ENCODE peak calls at places on chromosomes 1 and 21, in five cellular contexts. One of them, this sample, is unnamed.

GRCh38 chr1:244046907-244047738 is 4.0 kb upstream of the ZBTB18 start:
- DNase-seq in AG10803: no peak
- DNase-seq in naive thymus-derived CD4-positive, alpha-beta T cell: no peak
- DNase-seq in ovary: no peak
- DNase-seq in thoracic aorta: no peak
- DNase-seq in this sample: peak

GRCh38 chr1:30300669-30301068 is 422.7 kb downstream of the MATN1 start:
- DNase-seq in AG10803: no peak
- DNase-seq in naive thymus-derived CD4-positive, alpha-beta T cell: no peak
- DNase-seq in ovary: no peak
- DNase-seq in thoracic aorta: no peak
- DNase-seq in this sample: no peak

GRCh38 chr1:232578681-232579195 is 51.2 kb downstream of the SIPA1L2 start:
- DNase-seq in AG10803: no peak
- DNase-seq in naive thymus-derived CD4-positive, alpha-beta T cell: peak
- DNase-seq in ovary: no peak
- DNase-seq in thoracic aorta: no peak
- DNase-seq in this sample: no peak

GRCh38 chr1:44401256-44402228 is 3.5 kb upstream of the RNF220 start:
- DNase-seq in AG10803: no peak
- DNase-seq in naive thymus-derived CD4-positive, alpha-beta T cell: no peak
- DNase-seq in ovary: no peak
- DNase-seq in thoracic aorta: no peak
- DNase-seq in this sample: no peak

GRCh38 chr1:48688102-48688760 is 88.5 kb downstream of the BEND5 start:
- DNase-seq in AG10803: no peak
- DNase-seq in naive thymus-derived CD4-positive, alpha-beta T cell: no peak
- DNase-seq in ovary: no peak
- DNase-seq in thoracic aorta: no peak
- DNase-seq in this sample: no peak

GRCh38 chr21:36654341-36654740 is 44.6 kb upstream of the SIM2 start:
- DNase-seq in AG10803: no peak
- DNase-seq in naive thymus-derived CD4-positive, alpha-beta T cell: no peak
- DNase-seq in ovary: no peak
- DNase-seq in thoracic aorta: no peak
- DNase-seq in this sample: no peak

GRCh38 chr1:182444497-182444896 is 5.4 kb upstream of the RGSL1 start:
- DNase-seq in AG10803: no peak
- DNase-seq in naive thymus-derived CD4-positive, alpha-beta T cell: no peak
- DNase-seq in ovary: no peak
- DNase-seq in thoracic aorta: no peak
- DNase-seq in this sample: no peak

GRCh38 chr1:5843521-5844096 is 148.6 kb downstream of the NPHP4 start:
- DNase-seq in AG10803: no peak
- DNase-seq in naive thymus-derived CD4-positive, alpha-beta T cell: no peak
- DNase-seq in ovary: no peak
- DNase-seq in thoracic aorta: no peak
- DNase-seq in this sample: no peak

GRCh38 chr1:111624382-111624781 is 4.8 kb downstream of the RAP1A start:
- DNase-seq in AG10803: no peak
- DNase-seq in naive thymus-derived CD4-positive, alpha-beta T cell: peak
- DNase-seq in ovary: no peak
- DNase-seq in thoracic aorta: no peak
- DNase-seq in this sample: no peak

GRCh38 chr1:166080277-166080964 is 86.4 kb downstream of the FAM78B start:
- DNase-seq in AG10803: no peak
- DNase-seq in naive thymus-derived CD4-positive, alpha-beta T cell: no peak
- DNase-seq in ovary: no peak
- DNase-seq in thoracic aorta: no peak
- DNase-seq in this sample: no peak

GRCh38 chr21:43864806-43865470 is at the start of gene AGPAT3:
- DNase-seq in AG10803: peak
- DNase-seq in naive thymus-derived CD4-positive, alpha-beta T cell: peak
- DNase-seq in ovary: peak
- DNase-seq in thoracic aorta: no peak
- DNase-seq in this sample: no peak

GRCh38 chr21:21631961-21632360 is 633.8 kb downstream of the NCAM2 start:
- DNase-seq in AG10803: peak
- DNase-seq in naive thymus-derived CD4-positive, alpha-beta T cell: no peak
- DNase-seq in ovary: no peak
- DNase-seq in thoracic aorta: no peak
- DNase-seq in this sample: no peak

GRCh38 chr1:67171978-67172377 is 5.7 kb downstream of the IL23R start:
- DNase-seq in AG10803: no peak
- DNase-seq in naive thymus-derived CD4-positive, alpha-beta T cell: peak
- DNase-seq in ovary: no peak
- DNase-seq in thoracic aorta: no peak
- DNase-seq in this sample: no peak

GRCh38 chr1:66323958-66324357 is 210.0 kb upstream of the SGIP1 start:
- DNase-seq in AG10803: no peak
- DNase-seq in naive thymus-derived CD4-positive, alpha-beta T cell: no peak
- DNase-seq in ovary: no peak
- DNase-seq in thoracic aorta: no peak
- DNase-seq in this sample: no peak

GRCh38 chr1:160954158-160955104 is at the start of gene ITLN2:
- DNase-seq in AG10803: peak
- DNase-seq in naive thymus-derived CD4-positive, alpha-beta T cell: peak
- DNase-seq in ovary: no peak
- DNase-seq in thoracic aorta: no peak
- DNase-seq in this sample: peak

GRCh38 chr1:77976433-77977076 is 2.3 kb downstream of the FUBP1 start:
- DNase-seq in AG10803: no peak
- DNase-seq in naive thymus-derived CD4-positive, alpha-beta T cell: no peak
- DNase-seq in ovary: no peak
- DNase-seq in thoracic aorta: no peak
- DNase-seq in this sample: no peak

GRCh38 chr1:81452693-81453344 is 347.9 kb upstream of the ADGRL2 start:
- DNase-seq in AG10803: no peak
- DNase-seq in naive thymus-derived CD4-positive, alpha-beta T cell: no peak
- DNase-seq in ovary: no peak
- DNase-seq in thoracic aorta: no peak
- DNase-seq in this sample: no peak

DNA sequence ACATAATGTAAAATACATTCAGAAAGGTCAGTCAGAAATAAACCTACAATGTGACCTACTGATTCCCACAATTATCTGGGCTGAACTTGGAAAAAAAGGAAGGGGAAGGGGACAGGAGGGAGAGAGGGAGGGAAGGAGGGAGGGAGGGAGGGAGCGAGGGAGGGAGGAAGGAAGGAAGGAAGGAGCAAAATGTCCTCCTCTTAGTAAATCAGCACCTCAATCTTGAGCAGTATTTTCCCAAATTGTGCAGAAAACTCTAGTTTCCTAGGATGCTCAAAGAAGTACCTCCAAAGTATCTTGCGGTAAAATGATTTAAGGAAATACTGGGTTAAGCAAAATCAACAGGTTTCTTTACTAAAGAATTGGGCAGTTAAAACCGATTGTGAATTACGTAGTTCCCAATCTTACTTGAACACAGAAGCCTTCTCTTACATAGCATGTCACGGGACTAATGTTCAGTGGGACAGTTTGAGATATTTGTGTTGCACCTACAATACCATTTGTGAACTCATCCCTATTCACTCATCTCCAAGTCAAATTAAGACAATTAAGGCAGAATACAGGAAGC is 51.0 kb upstream of the ASPM start:
- DNase-seq in AG10803: no peak
- DNase-seq in naive thymus-derived CD4-positive, alpha-beta T cell: no peak
- DNase-seq in ovary: no peak
- DNase-seq in thoracic aorta: no peak
- DNase-seq in this sample: no peak
- H3K4me3 ChIP-seq in AG10803: peak
- H3K4me3 ChIP-seq in naive thymus-derived CD4-positive, alpha-beta T cell: no peak
- H3K4me3 ChIP-seq in ovary: peak
- H3K4me3 ChIP-seq in thoracic aorta: peak
- H3K4me3 ChIP-seq in this sample: no peak

GRCh38 chr21:25566645-25567044 is 40.6 kb downstream of the MRPL39 start:
- DNase-seq in AG10803: no peak
- DNase-seq in naive thymus-derived CD4-positive, alpha-beta T cell: no peak
- DNase-seq in ovary: no peak
- DNase-seq in thoracic aorta: no peak
- DNase-seq in this sample: no peak

GRCh38 chr21:25563399-25564116 is 43.7 kb downstream of the MRPL39 start:
- DNase-seq in AG10803: peak
- DNase-seq in naive thymus-derived CD4-positive, alpha-beta T cell: no peak
- DNase-seq in ovary: no peak
- DNase-seq in thoracic aorta: no peak
- DNase-seq in this sample: no peak

GRCh38 chr21:25567472-25567871 is 39.8 kb downstream of the MRPL39 start:
- DNase-seq in AG10803: no peak
- DNase-seq in naive thymus-derived CD4-positive, alpha-beta T cell: no peak
- DNase-seq in ovary: no peak
- DNase-seq in thoracic aorta: no peak
- DNase-seq in this sample: no peak

GRCh38 chr21:25564349-25564948 is 42.8 kb downstream of the MRPL39 start:
- DNase-seq in AG10803: no peak
- DNase-seq in naive thymus-derived CD4-positive, alpha-beta T cell: no peak
- DNase-seq in ovary: no peak
- DNase-seq in thoracic aorta: no peak
- DNase-seq in this sample: no peak

DNA sequence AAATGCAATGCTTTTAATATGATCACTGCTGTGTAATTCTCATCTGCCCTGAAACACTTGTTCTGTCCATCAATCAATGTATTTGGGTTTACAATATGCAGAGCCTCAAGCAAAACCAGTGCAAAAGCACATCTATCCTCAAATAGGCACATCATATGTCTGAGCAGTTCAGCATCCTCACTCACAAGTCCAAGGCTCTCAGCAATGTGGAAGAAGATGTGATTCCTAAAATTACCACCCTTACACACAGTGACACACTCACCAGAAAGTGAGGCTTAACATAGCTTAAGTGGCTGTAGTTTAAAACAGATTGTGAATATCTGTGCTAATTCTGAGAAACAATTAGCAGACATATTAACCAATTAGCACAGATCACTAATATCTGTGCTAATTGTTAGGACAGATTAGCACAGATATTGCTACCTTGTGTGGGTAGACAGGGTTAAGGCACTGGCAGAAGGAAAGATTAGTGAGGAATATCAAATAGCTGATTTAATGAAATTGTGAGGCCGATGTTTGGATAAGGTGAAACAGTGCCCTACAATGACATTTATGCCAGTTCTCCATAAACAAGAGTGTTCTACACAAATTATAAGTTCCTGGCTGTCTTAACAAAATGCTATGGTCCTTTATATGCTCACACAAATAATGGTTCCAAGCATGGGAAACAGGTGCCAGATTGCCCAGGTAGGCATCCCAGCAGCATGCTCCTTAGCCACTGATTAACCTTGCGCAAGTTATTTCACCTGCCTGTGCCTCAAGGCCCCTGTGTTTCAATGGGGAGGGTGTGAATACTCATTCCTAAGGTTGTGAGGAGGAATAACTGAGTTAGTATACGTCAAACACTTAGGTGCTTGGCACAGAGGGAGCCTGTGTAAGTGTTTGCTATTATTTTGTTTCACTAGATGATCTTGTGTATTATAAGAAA is 41.7 kb downstream of the MRPL39 start:
- DNase-seq in AG10803: no peak
- DNase-seq in naive thymus-derived CD4-positive, alpha-beta T cell: no peak
- DNase-seq in ovary: no peak
- DNase-seq in thoracic aorta: no peak
- DNase-seq in this sample: no peak
- H3K4me3 ChIP-seq in AG10803: no peak
- H3K4me3 ChIP-seq in naive thymus-derived CD4-positive, alpha-beta T cell: no peak
- H3K4me3 ChIP-seq in ovary: no peak
- H3K4me3 ChIP-seq in thoracic aorta: no peak
- H3K4me3 ChIP-seq in this sample: no peak

DNA sequence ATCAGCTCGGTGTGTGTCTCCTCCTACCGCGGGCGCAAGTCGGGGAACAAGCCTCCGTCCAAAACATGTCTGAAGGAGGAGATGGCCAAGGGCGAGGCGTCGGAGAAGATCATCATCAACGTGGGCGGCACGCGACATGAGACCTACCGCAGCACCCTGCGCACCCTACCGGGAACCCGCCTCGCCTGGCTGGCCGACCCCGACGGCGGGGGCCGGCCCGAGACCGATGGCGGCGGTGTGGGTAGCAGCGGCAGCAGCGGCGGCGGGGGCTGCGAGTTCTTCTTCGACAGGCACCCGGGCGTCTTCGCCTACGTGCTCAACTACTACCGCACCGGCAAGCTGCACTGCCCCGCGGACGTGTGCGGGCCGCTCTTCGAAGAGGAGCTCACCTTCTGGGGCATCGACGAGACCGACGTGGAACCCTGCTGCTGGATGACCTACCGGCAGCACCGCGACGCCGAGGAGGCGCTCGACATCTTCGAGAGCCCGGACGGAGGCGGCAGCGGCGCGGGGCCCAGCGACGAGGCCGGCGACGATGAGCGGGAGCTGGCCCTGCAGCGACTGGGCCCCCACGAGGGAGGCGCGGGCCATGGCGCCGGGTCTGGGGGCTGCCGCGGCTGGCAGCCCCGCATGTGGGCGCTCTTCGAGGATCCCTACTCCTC is 1.5 kb downstream of the KCNC4 start:
- DNase-seq in AG10803: no peak
- DNase-seq in naive thymus-derived CD4-positive, alpha-beta T cell: no peak
- DNase-seq in ovary: no peak
- DNase-seq in thoracic aorta: no peak
- DNase-seq in this sample: no peak
- H3K4me3 ChIP-seq in AG10803: peak
- H3K4me3 ChIP-seq in naive thymus-derived CD4-positive, alpha-beta T cell: peak
- H3K4me3 ChIP-seq in ovary: peak
- H3K4me3 ChIP-seq in thoracic aorta: peak
- H3K4me3 ChIP-seq in this sample: peak

GRCh38 chr1:2053217-2053616 is 3.0 kb downstream of the PRKCZ start:
- DNase-seq in AG10803: no peak
- DNase-seq in naive thymus-derived CD4-positive, alpha-beta T cell: no peak
- DNase-seq in ovary: no peak
- DNase-seq in thoracic aorta: no peak
- DNase-seq in this sample: no peak

GRCh38 chr1:2050793-2051682 is 827 bp downstream of the PRKCZ start:
- DNase-seq in AG10803: no peak
- DNase-seq in naive thymus-derived CD4-positive, alpha-beta T cell: no peak
- DNase-seq in ovary: no peak
- DNase-seq in thoracic aorta: no peak
- DNase-seq in this sample: no peak

GRCh38 chr1:2052756-2053155 is 2.5 kb downstream of the PRKCZ start:
- DNase-seq in AG10803: no peak
- DNase-seq in naive thymus-derived CD4-positive, alpha-beta T cell: no peak
- DNase-seq in ovary: no peak
- DNase-seq in thoracic aorta: no peak
- DNase-seq in this sample: no peak

GRCh38 chr1:2050482-2050792 is 226 bp downstream of the PRKCZ start:
- DNase-seq in AG10803: no peak
- DNase-seq in naive thymus-derived CD4-positive, alpha-beta T cell: no peak
- DNase-seq in ovary: no peak
- DNase-seq in thoracic aorta: no peak
- DNase-seq in this sample: no peak

DNA sequence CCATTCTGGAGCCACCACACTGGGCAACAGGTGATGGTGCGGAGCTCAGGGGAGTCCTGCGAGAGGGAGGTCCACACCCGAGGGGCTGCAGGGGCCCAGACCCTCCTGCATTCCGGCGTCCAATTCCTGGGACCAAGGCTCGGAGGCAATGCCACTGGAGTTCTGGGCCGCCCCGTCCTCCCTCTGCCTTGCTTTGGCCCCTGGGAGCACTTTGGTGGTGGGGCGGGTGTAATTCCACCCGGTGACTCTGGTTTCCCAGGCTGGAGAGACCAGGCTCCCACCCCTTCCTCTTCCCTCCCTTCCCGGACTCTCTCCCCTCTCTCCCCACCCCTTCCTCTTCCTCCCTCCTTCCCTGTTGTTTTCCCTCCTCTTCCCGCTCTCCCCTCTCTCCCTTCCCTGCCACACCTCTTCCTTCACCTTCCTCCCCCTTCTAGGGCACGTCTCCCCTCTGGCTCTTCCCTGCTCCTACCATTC is 1.9 kb downstream of the PRKCZ start:
- DNase-seq in AG10803: no peak
- DNase-seq in naive thymus-derived CD4-positive, alpha-beta T cell: no peak
- DNase-seq in ovary: no peak
- DNase-seq in thoracic aorta: no peak
- DNase-seq in this sample: no peak
- H3K4me3 ChIP-seq in AG10803: no peak
- H3K4me3 ChIP-seq in naive thymus-derived CD4-positive, alpha-beta T cell: no peak
- H3K4me3 ChIP-seq in ovary: no peak
- H3K4me3 ChIP-seq in thoracic aorta: no peak
- H3K4me3 ChIP-seq in this sample: no peak